ENCODE peak calls at places on chromosomes 11 and 22, in seven cellular contexts. G is heart right ventricle, U is neuronal stem cell, Y is ovary, K is endothelial cell of umbilical vein, Z is PC-3, M is OCI-LY7. Q is an unnamed sample.

GRCh38 chr11:17753153-17753552 is 18.6 kb downstream of the KCNC1 start:
- DNase-seq in U (no peak), K (no peak), G (no peak), Y (no peak), M (no peak), Z (no peak), Q (peak; percentile 2)

GRCh38 chr22:39942433-39943213 is 17.6 kb upstream of the TMA7B start:
- DNase-seq in U (no peak), G (no peak), K (no peak), Z (no peak), M (no peak), Y (no peak), Q (no peak)

GRCh38 chr11:64141081-64141783 is 24.7 kb downstream of the MACROD1 start:
- DNase-seq in M (no peak), U (no peak), K (no peak), Z (no peak), Y (no peak), G (no peak), Q (no peak)

GRCh38 chr22:39658367-39658766 is 87.8 kb downstream of the CACNA1I start:
- DNase-seq in U (no peak), M (no peak), Y (no peak), G (no peak), K (no peak), Z (no peak), Q (peak; percentile 1)

GRCh38 chr22:18023509-18024275 is 669 bp downstream of the MICAL3 start:
- DNase-seq in G (peak; percentile 74), M (peak; percentile 67), U (peak; percentile 31), Z (peak; percentile 80), Y (peak; percentile 76), K (peak; percentile 69), Q (peak; percentile 90)

GRCh38 chr11:76665172-76665571 is 5.4 kb downstream of the LRRC32 start:
- DNase-seq in M (peak; percentile 45), G (no peak), K (no peak), Z (no peak), Y (no peak), U (no peak), Q (no peak)

GRCh38 chr11:88886796-88887195 is 179.0 kb downstream of the GRM5 start:
- DNase-seq in Y (no peak), G (no peak), K (peak; percentile 39), M (peak; percentile 76), Z (peak; percentile 94), U (peak; percentile 0), Q (no peak)

GRCh38 chr11:2515401-2516275 is 70.8 kb downstream of the KCNQ1 start:
- DNase-seq in K (no peak), Z (no peak), U (no peak), G (no peak), Y (peak; percentile 5), M (no peak), Q (peak; percentile 53)

GRCh38 chr11:45113807-45114206 is 32.6 kb upstream of the PRDM11 start:
- DNase-seq in G (no peak), M (no peak), U (no peak), Y (no peak), K (no peak), Z (no peak), Q (no peak)

GRCh38 chr22:22928666-22929380 is 41.2 kb downstream of the IGLL5 start:
- DNase-seq in Y (no peak), M (peak; percentile 85), Z (peak; percentile 40), G (peak; percentile 35), K (no peak), U (no peak), Q (peak; percentile 72)

GRCh38 chr11:28833670-28834069 is 725.5 kb downstream of the METTL15 start:
- DNase-seq in U (no peak), Y (no peak), K (peak; percentile 97), Z (peak; percentile 83), M (no peak), G (no peak), Q (no peak)

GRCh38 chr11:71563401-71563800 is 2.0 kb upstream of the KRTAP5-10 start:
- DNase-seq in K (peak; percentile 48), U (peak; percentile 35), Z (peak; percentile 83), Y (no peak), M (peak; percentile 34), G (no peak), Q (no peak)

GRCh38 chr11:1952806-1953482 is 5.8 kb downstream of the MRPL23 start:
- DNase-seq in M (no peak), G (no peak), K (no peak), Y (peak; percentile 14), Z (no peak), U (no peak), Q (no peak)

GRCh38 chr11:34732831-34733230 is 111.9 kb downstream of the EHF start:
- DNase-seq in M (no peak), U (no peak), G (no peak), Y (no peak), Z (no peak), K (no peak), Q (no peak)

GRCh38 chr11:62295504-62295903 is 3.4 kb downstream of the SCGB1D4 start:
- DNase-seq in Z (peak; percentile 59), K (peak; percentile 45), G (no peak), M (no peak), U (peak; percentile 35), Y (no peak), Q (no peak)
- H3K27ac ChIP-seq in Z (no peak overlapping the region), K (no peak overlapping the region), G (no peak overlapping the region), M (no peak overlapping the region), U (no peak overlapping the region), Y (no peak overlapping the region), Q (no peak overlapping the region)

DNA sequence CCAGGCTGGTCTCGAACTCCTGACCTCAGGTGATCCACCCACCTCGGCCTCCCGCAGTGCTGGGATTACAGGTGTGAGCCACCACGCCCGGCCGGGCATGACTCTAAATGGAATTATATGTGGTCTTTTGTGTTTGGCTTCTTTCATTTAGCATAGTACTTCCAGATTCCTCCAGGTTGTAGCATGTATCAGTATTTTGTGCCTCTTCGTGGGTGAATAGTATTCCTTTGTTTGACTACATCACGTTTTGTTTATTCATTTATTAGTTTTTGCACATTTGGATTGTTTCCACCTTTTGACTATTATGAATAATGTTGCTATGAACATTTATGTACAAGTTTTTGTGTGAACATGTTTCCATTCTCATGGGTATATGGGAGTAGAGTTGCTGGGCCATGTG is 24.4 kb downstream of the QSER1 start:
- DNase-seq in Z (no peak), K (no peak), G (no peak), Y (no peak), U (no peak), M (no peak), Q (no peak)
- H3K4me1 ChIP-seq in Z (peaks cover 12% of the 10 kb centered on the region), K (no peaks in the 10 kb centered on the region), G (no peaks in the 10 kb centered on the region), Y (peaks cover 2% of the 10 kb centered on the region), U (no peaks in the 10 kb centered on the region), M (no peaks in the 10 kb centered on the region), Q (no peaks in the 10 kb centered on the region)

GRCh38 chr22:37391702-37392101 is 35.6 kb downstream of the ELFN2 start:
- DNase-seq in Z (no peak), U (no peak), M (no peak), K (no peak), Y (no peak), G (no peak), Q (no peak)
- H3K4me3 ChIP-seq in Z (no peak overlapping the region), U (no peak overlapping the region), M (no peak overlapping the region), K (no peak overlapping the region), Y (no peak overlapping the region), G (no peak overlapping the region), Q (no peak overlapping the region)

GRCh38 chr22:43185860-43186261 is 1.1 kb downstream of the TTLL12 start:
- DNase-seq in M (peak; percentile 19), U (no peak), Z (peak; percentile 24), G (peak; percentile 35), K (peak; percentile 45), Y (peak; percentile 74), Q (peak; percentile 70)
- H3K27ac ChIP-seq in M (peak overlapping the region; percentile 51), U (no peak overlapping the region), Z (no peak overlapping the region), G (no peak overlapping the region), K (peak overlapping the region; percentile 7), Y (no peak overlapping the region), Q (no peak overlapping the region)

GRCh38 chr22:45677060-45677459 is 5.4 kb downstream of the ATXN10 start:
- DNase-seq in G (no peak), Y (no peak), K (no peak), U (no peak), Z (no peak), M (no peak), Q (no peak)
- H3K4me1 ChIP-seq in G (peaks cover 67% of the 10 kb centered on the region), Y (peaks cover 7% of the 10 kb centered on the region), K (peaks cover 31% of the 10 kb centered on the region), U (peaks cover 6% of the 10 kb centered on the region), Z (peaks cover 67% of the 10 kb centered on the region), M (peaks cover 49% of the 10 kb centered on the region), Q (peaks cover 17% of the 10 kb centered on the region)